ENCODE peak calls at places on chromosomes 2 and 18, in ten cellular contexts. Q is stomach, E is ovary, X is tibial nerve, A is H1, F is sigmoid colon, V is GM12878, D is transverse colon, N is SK-N-SH, G is K562. L is an unnamed sample. For H3K27me3, the result is how much of the 10 kb centered on the place peaks cover.

GRCh38 chr2:181051861-181052522 is 71.6 kb downstream of the UBE2E3 start:
- DNase-seq in Q (no peak), E (no peak), X (no peak), A (no peak), F (no peak), V (no peak), D (no peak), N (no peak), G (no peak), L (no peak)

GRCh38 chr18:49788327-49788908 is 24.9 kb downstream of the ACAA2 start:
- DNase-seq in Q (no peak), E (no peak), X (no peak), A (no peak), F (no peak), V (peak), D (no peak), N (no peak), G (no peak), L (no peak)

GRCh38 chr2:119111115-119111975 is 47.2 kb downstream of the C1QL2 start:
- DNase-seq in Q (no peak), E (no peak), X (no peak), A (no peak), F (peak), V (no peak), D (no peak), N (no peak), G (no peak), L (peak)

GRCh38 chr2:210753386-210753785 is 197.0 kb downstream of the CPS1 start:
- DNase-seq in Q (no peak), E (no peak), X (no peak), A (no peak), F (no peak), V (no peak), D (no peak), N (no peak), G (no peak), L (no peak)

GRCh38 chr2:186881644-186882043 is 32.7 kb upstream of the ZSWIM2 start:
- DNase-seq in Q (no peak), E (no peak), X (no peak), A (no peak), F (no peak), V (no peak), D (no peak), N (no peak), G (no peak), L (no peak)

GRCh38 chr18:6781179-6781714 is 51.7 kb downstream of the ARHGAP28 start:
- DNase-seq in Q (no peak), E (peak), X (no peak), A (no peak), F (no peak), V (no peak), D (no peak), N (peak), G (peak), L (no peak)

GRCh38 chr2:74831693-74832530 is 2.0 kb upstream of the HK2 start:
- DNase-seq in Q (no peak), E (no peak), X (no peak), A (no peak), F (no peak), V (no peak), D (no peak), N (no peak), G (peak), L (no peak)

GRCh38 chr2:147904051-147904450 is 59.2 kb downstream of the ACVR2A start:
- DNase-seq in Q (no peak), E (no peak), X (no peak), A (no peak), F (no peak), V (no peak), D (no peak), N (no peak), G (no peak), L (no peak)

GRCh38 chr18:78554944-78555608 is 424.5 kb upstream of the SALL3 start:
- DNase-seq in Q (no peak), E (no peak), X (no peak), A (no peak), F (no peak), V (no peak), D (no peak), N (no peak), G (no peak), L (peak)

GRCh38 chr2:3823748-3824147 is 120.4 kb downstream of the DCDC2C start:
- DNase-seq in Q (no peak), E (no peak), X (no peak), A (no peak), F (no peak), V (no peak), D (no peak), N (no peak), G (no peak), L (no peak)

GRCh38 chr2:26585966-26586365 is 55.2 kb downstream of the CIB4 start:
- DNase-seq in Q (no peak), E (no peak), X (no peak), A (no peak), F (peak), V (no peak), D (no peak), N (peak), G (no peak), L (no peak)

GRCh38 chr2:241801611-241802420 is 7.2 kb upstream of the NEU4 start:
- DNase-seq in Q (no peak), E (peak), X (no peak), A (peak), F (peak), V (no peak), D (peak), N (peak), G (peak), L (no peak)

GRCh38 chr2:118145207-118145606 is 56.9 kb downstream of the INSIG2 start:
- DNase-seq in Q (no peak), E (no peak), X (no peak), A (no peak), F (no peak), V (no peak), D (no peak), N (no peak), G (no peak), L (no peak)

GRCh38 chr2:13968811-13969210 is 663.7 kb upstream of the LRATD1 start:
- DNase-seq in Q (no peak), E (no peak), X (no peak), A (no peak), F (no peak), V (no peak), D (no peak), N (no peak), G (no peak), L (no peak)

GRCh38 chr2:20450201-20451108 is 3.6 kb downstream of the RHOB start:
- DNase-seq in Q (peak), E (peak), X (peak), A (peak), F (peak), V (no peak), D (peak), N (peak), G (no peak), L (no peak)

GRCh38 chr2:65799455-65799854 is 367.1 kb upstream of the SPRED2 start:
- DNase-seq in Q (no peak), E (no peak), X (no peak), A (no peak), F (no peak), V (no peak), D (no peak), N (no peak), G (no peak), L (peak)

GRCh38 chr2:241620419-241620769 is 16.6 kb downstream of the THAP4 start:
- DNase-seq in Q (no peak), E (no peak), X (no peak), A (no peak), F (no peak), V (no peak), D (no peak), N (no peak), G (peak), L (no peak)

GRCh38 chr2:160109939-160110673 is 47.7 kb upstream of the PLA2R1 start:
- DNase-seq in Q (peak), E (peak), X (peak), A (no peak), F (peak), V (no peak), D (peak), N (peak), G (peak), L (no peak)

GRCh38 chr2:88247531-88247930 is 77.4 kb downstream of the THNSL2 start:
- DNase-seq in Q (no peak), E (no peak), X (no peak), A (no peak), F (no peak), V (no peak), D (no peak), N (no peak), G (peak), L (no peak)

GRCh38 chr2:27356056-27356381 is 545 bp downstream of the GTF3C2 start:
- DNase-seq in Q (peak), E (peak), X (no peak), A (peak), F (peak), V (no peak), D (peak), N (peak), G (peak), L (no peak)

GRCh38 chr2:130150181-130151144 is 5.6 kb upstream of the CCDC74B start:
- DNase-seq in Q (no peak), E (no peak), X (no peak), A (peak), F (peak), V (no peak), D (no peak), N (no peak), G (no peak), L (no peak)

GRCh38 chr2:217058791-217059755 is 199.2 kb upstream of the TNP1 start:
- DNase-seq in Q (no peak), E (no peak), X (no peak), A (no peak), F (no peak), V (no peak), D (no peak), N (no peak), G (peak), L (no peak)
- TF ChIP-seq EP300 in Q (no peak), E (no peak), X (no peak), A (no peak), F (no peak), V (no peak), D (no peak), N (no peak), G (peak), L (no peak)

GRCh38 chr2:11512431-11512830 is 21.4 kb upstream of the GREB1 start:
- DNase-seq in Q (no peak), E (peak), X (no peak), A (no peak), F (no peak), V (no peak), D (no peak), N (no peak), G (no peak), L (no peak)
- H3K27me3 ChIP-seq in Q (under half), E (under half), X (under half), A (under half), F (under half), V (under half), D (under half), N (under half), G (half or more), L (under half)

GRCh38 chr2:30421551-30422436 is 25.3 kb upstream of the LCLAT1 start:
- DNase-seq in Q (no peak), E (no peak), X (no peak), A (no peak), F (no peak), V (peak), D (no peak), N (peak), G (peak), L (no peak)
- H3K4me3 ChIP-seq in Q (no peak), E (no peak), X (no peak), A (no peak), F (no peak), V (peak), D (no peak), N (peak), G (no peak), L (no peak)

GRCh38 chr18:62952807-62953206 is 237.5 kb downstream of the PHLPP1 start:
- DNase-seq in Q (no peak), E (no peak), X (no peak), A (no peak), F (no peak), V (no peak), D (no peak), N (no peak), G (no peak), L (no peak)

GRCh38 chr18:62959481-62959880 is 244.1 kb downstream of the PHLPP1 start:
- DNase-seq in Q (no peak), E (no peak), X (no peak), A (no peak), F (no peak), V (no peak), D (no peak), N (no peak), G (no peak), L (no peak)

GRCh38 chr18:62954341-62954740 is 239.0 kb downstream of the PHLPP1 start:
- DNase-seq in Q (no peak), E (no peak), X (no peak), A (no peak), F (no peak), V (no peak), D (no peak), N (no peak), G (no peak), L (no peak)

GRCh38 chr18:62953663-62954062 is 238.3 kb downstream of the PHLPP1 start:
- DNase-seq in Q (no peak), E (no peak), X (no peak), A (no peak), F (no peak), V (no peak), D (no peak), N (no peak), G (no peak), L (no peak)

DNA sequence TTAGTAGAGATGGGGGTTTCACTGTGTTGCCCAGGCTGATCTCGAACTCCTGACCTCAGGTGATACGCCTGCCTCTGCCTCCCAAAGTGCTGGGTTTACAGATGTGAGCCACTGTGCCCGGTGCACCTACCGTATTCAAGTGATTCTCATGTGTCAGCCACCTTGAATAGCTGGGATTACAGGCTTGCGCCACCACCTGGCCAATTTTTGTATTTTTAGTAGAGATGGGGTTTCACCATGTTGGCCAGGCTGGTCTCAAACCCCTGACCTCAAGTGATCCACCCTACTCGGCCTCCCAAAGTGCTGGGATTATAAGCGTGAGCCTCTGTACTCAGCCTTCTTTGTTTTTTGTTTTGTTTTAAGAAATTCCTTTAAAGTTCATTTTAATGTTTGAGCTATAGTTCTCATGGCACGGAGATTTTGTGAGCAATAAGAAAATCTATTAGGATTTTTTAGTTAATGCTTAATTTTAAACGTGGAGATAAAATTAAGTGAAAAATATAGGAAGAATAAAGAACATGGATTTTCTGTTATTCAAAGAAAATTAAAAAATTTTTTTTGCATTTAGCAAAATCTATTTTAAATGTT is 242.6 kb downstream of the PHLPP1 start:
- DNase-seq in Q (peak), E (no peak), X (peak), A (peak), F (no peak), V (no peak), D (peak), N (no peak), G (peak), L (no peak)
- TF ChIP-seq EP300 in Q (no peak), E (no peak), X (no peak), A (no peak), F (no peak), V (no peak), D (no peak), N (no peak), G (no peak), L (no peak)

GRCh38 chr2:44999540-44999939 is 9.7 kb downstream of the SIX2 start:
- DNase-seq in Q (no peak), E (no peak), X (no peak), A (no peak), F (no peak), V (no peak), D (no peak), N (no peak), G (no peak), L (no peak)
- H3K27me3 ChIP-seq in Q (under half), E (under half), X (under half), A (half or more), F (half or more), V (under half), D (half or more), N (under half), G (half or more), L (half or more)

L was measured in esophagus muscularis mucosa.